ENCODE peak calls at places on chromosomes 3 and 15, in seven cellular contexts. A, V, S, D, T, Y and N are unnamed samples.

GRCh38 chr15:67833504-67834248 is 6.2 kb downstream of the RNU6-1 start:
- DNase-seq in A (no peak), V (no peak), S (no peak), D (no peak), T (peak), Y (no peak), N (no peak)

GRCh38 chr3:59894425-59895146 is 844.8 kb upstream of the CFAP20DC start:
- DNase-seq in A (no peak), V (no peak), S (no peak), D (no peak), T (no peak), Y (no peak), N (no peak)

GRCh38 chr3:87145553-87145952 is 81.6 kb upstream of the CHMP2B start:
- DNase-seq in A (no peak), V (no peak), S (peak), D (no peak), T (peak), Y (no peak), N (peak)

GRCh38 chr15:58077427-58077826 is 11.9 kb upstream of the ALDH1A2 start:
- DNase-seq in A (no peak), V (no peak), S (no peak), D (peak), T (no peak), Y (no peak), N (no peak)

GRCh38 chr15:78259232-78259631 is 5.1 kb upstream of the DNAJA4 start:
- DNase-seq in A (no peak), V (no peak), S (no peak), D (no peak), T (no peak), Y (no peak), N (no peak)

GRCh38 chr3:197171481-197172067 is 126.8 kb downstream of the DLG1 start:
- DNase-seq in A (no peak), V (no peak), S (no peak), D (no peak), T (no peak), Y (no peak), N (peak)

GRCh38 chr3:196968233-196969000 is at the start of gene PIGZ:
- DNase-seq in A (peak), V (peak), S (no peak), D (peak), T (peak), Y (no peak), N (no peak)

GRCh38 chr15:48963524-48964113 is at the start of gene SHC4:
- DNase-seq in A (no peak), V (no peak), S (no peak), D (peak), T (peak), Y (no peak), N (peak)

GRCh38 chr15:28960979-28961378 is 75.2 kb downstream of the APBA2 start:
- DNase-seq in A (no peak), V (peak), S (no peak), D (no peak), T (no peak), Y (no peak), N (peak)

GRCh38 chr15:42146551-42147430 is 9.6 kb downstream of the PLA2G4F start:
- DNase-seq in A (peak), V (no peak), S (no peak), D (no peak), T (no peak), Y (no peak), N (no peak)

GRCh38 chr3:54361884-54362283 is 239.5 kb downstream of the CACNA2D3 start:
- DNase-seq in A (no peak), V (no peak), S (no peak), D (no peak), T (no peak), Y (no peak), N (no peak)

GRCh38 chr3:146817705-146818104 is 212.6 kb upstream of the PLSCR5 start:
- DNase-seq in A (no peak), V (no peak), S (no peak), D (peak), T (no peak), Y (no peak), N (peak)

GRCh38 chr3:53169045-53169831 is 8.2 kb downstream of the PRKCD start:
- DNase-seq in A (no peak), V (no peak), S (no peak), D (no peak), T (no peak), Y (no peak), N (no peak)

GRCh38 chr3:77169844-77170243 is 129.9 kb downstream of the ROBO2 start:
- DNase-seq in A (no peak), V (no peak), S (no peak), D (no peak), T (no peak), Y (no peak), N (no peak)

GRCh38 chr3:23480324-23480704 is 277.2 kb downstream of the UBE2E2 start:
- DNase-seq in A (no peak), V (no peak), S (no peak), D (no peak), T (peak), Y (no peak), N (no peak)

GRCh38 chr15:52082197-52083036 is 30.2 kb downstream of the BCL2L10 start:
- DNase-seq in A (no peak), V (no peak), S (no peak), D (no peak), T (no peak), Y (no peak), N (no peak)

GRCh38 chr3:171126478-171127214 is 100.1 kb upstream of the SLC2A2 start:
- DNase-seq in A (no peak), V (no peak), S (no peak), D (no peak), T (no peak), Y (no peak), N (no peak)

GRCh38 chr15:62138124-62138523 is 27.0 kb downstream of the C2CD4B start:
- DNase-seq in A (no peak), V (no peak), S (no peak), D (no peak), T (no peak), Y (no peak), N (peak)

GRCh38 chr3:171813897-171814460 is 3.7 kb upstream of the PLD1 start:
- DNase-seq in A (no peak), V (no peak), S (no peak), D (no peak), T (no peak), Y (no peak), N (no peak)

GRCh38 chr15:60213377-60214010 is 184.3 kb downstream of the ANXA2 start:
- DNase-seq in A (no peak), V (no peak), S (no peak), D (no peak), T (no peak), Y (no peak), N (no peak)

GRCh38 chr3:63726656-63727055 is 74.2 kb downstream of the SNTN start:
- DNase-seq in A (no peak), V (no peak), S (no peak), D (no peak), T (no peak), Y (no peak), N (no peak)

GRCh38 chr3:134373942-134374790 is at the start of gene AMOTL2:
- DNase-seq in A (peak), V (no peak), S (peak), D (no peak), T (peak), Y (no peak), N (peak)

GRCh38 chr3:129651316-129652202 is 45.1 kb upstream of the PLXND1 start:
- DNase-seq in A (no peak), V (no peak), S (no peak), D (no peak), T (peak), Y (no peak), N (peak)

GRCh38 chr15:62897634-62898033 is 144.9 kb upstream of the TPM1 start:
- DNase-seq in A (no peak), V (no peak), S (no peak), D (no peak), T (no peak), Y (no peak), N (no peak)

GRCh38 chr3:184354121-184354728 is 7.2 kb downstream of the CLCN2 start:
- DNase-seq in A (peak), V (peak), S (no peak), D (peak), T (peak), Y (peak), N (no peak)

GRCh38 chr3:134058728-134059601 is 29.2 kb upstream of the SLCO2A1 start:
- DNase-seq in A (peak), V (peak), S (no peak), D (no peak), T (no peak), Y (no peak), N (no peak)

GRCh38 chr3:109275702-109276293 is 40.5 kb downstream of the DPPA2 start:
- DNase-seq in A (no peak), V (no peak), S (peak), D (no peak), T (peak), Y (no peak), N (peak)

GRCh38 chr3:190294030-190294429 is 28.2 kb downstream of the CLDN1 start:
- DNase-seq in A (no peak), V (no peak), S (no peak), D (no peak), T (no peak), Y (no peak), N (no peak)

GRCh38 chr15:22952826-22953579 is 27.2 kb downstream of the CYFIP1 start:
- DNase-seq in A (no peak), V (no peak), S (no peak), D (peak), T (no peak), Y (no peak), N (no peak)